ENCODE peak calls at places on chromosomes 5 and 9, in five cellular contexts. N is choroid plexus epithelial cell, U is cardiac fibroblast, P is GM12865, M is psoas muscle. E is an unnamed sample.

GRCh38 chr9:121217609-121218292 is 16.1 kb upstream of the RAB14 start:
- DNase-seq in N (peak; percentile 39), U (no peak), P (peak; percentile 80), M (no peak), E (no peak)

GRCh38 chr5:136374003-136374402 is 8.7 kb upstream of the TRPC7 start:
- DNase-seq in N (peak; percentile 65), U (no peak), P (peak; percentile 42), M (no peak), E (no peak)

GRCh38 chr5:112551437-112552018 is 132.5 kb upstream of the EPB41L4A start:
- DNase-seq in N (peak; percentile 87), U (peak; percentile 81), P (peak; percentile 74), M (no peak), E (no peak)

GRCh38 chr5:10301842-10302610 is 5.7 kb downstream of the CMBL start:
- DNase-seq in N (no peak), U (peak; percentile 42), P (no peak), M (peak; percentile 96), E (no peak)

GRCh38 chr9:34405719-34406118 is 29.0 kb upstream of the MYORG start:
- DNase-seq in N (peak; percentile 24), U (no peak), P (no peak), M (no peak), E (no peak)

GRCh38 chr5:169632946-169633345 is 4.1 kb upstream of the DOCK2 start:
- DNase-seq in N (no peak), U (no peak), P (no peak), M (no peak), E (no peak)

GRCh38 chr5:112312810-112313209 is 106.3 kb downstream of the EPB41L4A start:
- DNase-seq in N (no peak), U (peak; percentile 43), P (no peak), M (no peak), E (no peak)

GRCh38 chr9:127907867-127908659 is 8.7 kb upstream of the ST6GALNAC6 start:
- DNase-seq in N (no peak), U (no peak), P (no peak), M (peak; percentile 48), E (no peak)

GRCh38 chr9:121201045-121201737 is 478 bp downstream of the RAB14 start:
- DNase-seq in N (no peak), U (peak; percentile 20), P (peak; percentile 53), M (peak; percentile 64), E (no peak)

GRCh38 chr5:83683836-83684235 is 36.8 kb downstream of the HAPLN1 start:
- DNase-seq in N (no peak), U (no peak), P (no peak), M (no peak), E (no peak)
- TF ChIP-seq CTCF in N (no peak), U (no peak), P (no peak), M (no peak), E (no peak)

GRCh38 chr5:127875235-127876021 is 172.2 kb downstream of the CCDC192 start:
- DNase-seq in N (peak; percentile 78), U (peak; percentile 86), P (peak; percentile 86), M (peak; percentile 77), E (no peak)
- TF ChIP-seq CTCF in N (peak; percentile 15), U (peak; percentile 19), P (peak; percentile 24), M (peak; percentile 32), E (peak; percentile 5)

GRCh38 chr5:28766565-28767158 is 1728.3 kb upstream of the CDH9 start:
- DNase-seq in N (peak; percentile 84), U (peak; percentile 62), P (peak; percentile 19), M (no peak), E (no peak)
- TF ChIP-seq CTCF in N (peak; percentile 48), U (peak; percentile 8), P (no peak), M (no peak), E (no peak)

GRCh38 chr9:101479337-101480045 is 43.9 kb upstream of the ALDOB start:
- DNase-seq in N (peak; percentile 80), U (no peak), P (no peak), M (no peak), E (no peak)
- TF ChIP-seq CTCF in N (no peak), U (no peak), P (no peak), M (no peak), E (no peak)

GRCh38 chr9:4389003-4389402 is 89.1 kb upstream of the GLIS3 start:
- DNase-seq in N (no peak), U (no peak), P (no peak), M (no peak), E (no peak)
- TF ChIP-seq CTCF in N (no peak), U (no peak), P (no peak), M (no peak), E (no peak)

DNA sequence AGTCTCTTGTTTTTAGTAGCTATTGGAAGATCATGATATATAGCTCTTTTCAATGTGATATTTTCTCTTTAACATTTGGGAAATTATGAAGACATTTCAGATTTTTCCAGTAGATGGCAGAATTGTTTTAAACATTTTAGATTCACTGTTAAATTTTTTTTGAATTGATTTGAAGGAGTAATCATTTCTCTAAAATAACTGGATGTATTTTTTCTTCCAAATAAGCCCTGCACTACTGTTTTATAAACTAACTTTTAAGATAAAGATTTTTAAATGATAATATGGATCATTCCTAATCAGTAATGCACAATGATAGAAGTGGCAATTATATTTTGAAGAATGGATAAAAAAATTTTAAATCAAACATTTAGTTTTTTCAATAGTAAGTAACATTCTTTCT is 14.2 kb downstream of the NDUFAF2 start:
- DNase-seq in N (peak; percentile 52), U (peak; percentile 53), P (peak; percentile 9), M (no peak), E (no peak)
- TF ChIP-seq CTCF in N (peak; percentile 31), U (no peak), P (peak; percentile 8), M (peak; percentile 30), E (peak; percentile 17)

DNA sequence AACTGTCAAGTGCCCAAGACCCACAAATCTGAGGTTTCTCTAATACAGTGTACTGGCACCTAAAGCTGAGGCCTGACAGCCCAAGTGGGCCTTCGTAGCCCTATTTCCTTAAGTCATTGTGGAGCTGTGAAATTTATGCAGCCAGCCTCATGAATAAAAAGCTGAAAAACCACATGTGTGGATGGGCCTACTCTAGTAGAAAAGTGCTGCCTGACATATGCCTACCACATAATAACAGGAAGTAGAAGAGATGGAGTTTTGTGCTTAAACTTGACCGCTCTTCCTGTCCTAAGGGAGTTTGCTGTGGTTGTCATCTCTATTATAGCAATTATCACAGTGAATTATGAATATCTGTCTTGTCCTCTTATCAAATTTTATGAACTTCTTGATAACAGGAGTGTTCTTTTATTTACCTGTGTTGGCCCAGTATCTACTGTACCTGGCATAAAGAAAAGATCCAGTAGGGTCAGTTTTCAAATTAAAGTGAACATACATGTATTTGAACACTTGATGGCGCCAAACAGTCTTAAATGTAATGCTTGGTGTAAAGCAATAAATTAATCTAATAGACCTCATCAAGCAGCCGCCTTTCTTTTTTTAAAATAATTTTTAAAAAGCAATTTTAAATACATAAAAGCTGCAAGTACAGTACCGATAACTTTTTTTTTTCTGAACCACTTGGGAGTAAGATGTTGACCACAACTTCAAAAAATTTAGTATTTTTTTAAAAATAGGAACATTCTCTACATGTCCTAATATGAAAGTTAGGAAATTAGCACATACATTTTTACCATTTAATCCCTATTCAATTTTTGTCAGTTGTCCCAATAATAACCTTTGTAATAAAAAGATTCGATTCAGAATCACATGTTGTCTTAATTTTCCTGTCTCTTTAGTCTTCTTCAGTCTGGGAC is 51.0 kb downstream of the FKTN start:
- DNase-seq in N (peak; percentile 74), U (peak; percentile 70), P (peak; percentile 57), M (no peak), E (peak; percentile 15)
- TF ChIP-seq CTCF in N (peak; percentile 45), U (peak; percentile 44), P (peak; percentile 26), M (peak; percentile 70), E (peak; percentile 44)

DNA sequence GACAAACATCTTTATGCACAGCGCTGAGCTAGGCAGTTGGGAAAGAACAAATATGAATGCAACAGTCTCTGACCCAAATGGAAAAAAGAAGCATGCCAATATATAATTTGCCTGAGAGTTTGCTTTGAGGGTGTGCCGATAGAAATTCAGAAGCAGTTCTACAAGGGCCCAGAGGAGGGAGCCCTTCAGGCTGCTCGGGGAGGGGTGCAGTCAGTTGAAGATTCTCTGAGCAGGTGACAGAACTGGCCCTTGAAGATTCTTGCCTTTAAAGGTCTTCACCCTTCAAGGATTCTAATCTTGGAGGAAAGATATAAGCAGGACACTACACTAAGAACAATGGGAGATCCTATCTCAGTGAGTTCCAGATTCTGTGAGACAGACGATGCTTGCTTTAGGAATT is 3.7 kb upstream of the PAPPA start:
- DNase-seq in N (peak; percentile 70), U (no peak), P (peak; percentile 23), M (no peak), E (no peak)
- TF ChIP-seq CTCF in N (peak; percentile 87), U (peak; percentile 57), P (peak; percentile 58), M (peak; percentile 51), E (peak; percentile 54)